ENCODE peak calls at places on chromosomes 5 and 9, in five cellular contexts. One of them, this sample, is unnamed.

GRCh38 chr5:2039180-2039531 is 156.4 kb upstream of the IRX4 start:
- DNase-seq in stimulated activated CD4-positive, alpha-beta T cell treated with anti-CD3 and anti-CD28 coated beads, Interleukin-15, amount 100 ng/mL, for 24 hours: no peak
- DNase-seq in A549: no peak
- DNase-seq in GM13977: no peak
- DNase-seq in endothelial cell: no peak
- DNase-seq in this sample: no peak

GRCh38 chr5:52692618-52693017 is 95.1 kb upstream of the ITGA1 start:
- DNase-seq in endothelial cell: no peak
- DNase-seq in A549: no peak
- DNase-seq in GM13977: no peak
- DNase-seq in stimulated activated CD4-positive, alpha-beta T cell treated with anti-CD3 and anti-CD28 coated beads, Interleukin-15, amount 100 ng/mL, for 24 hours: no peak
- DNase-seq in this sample: no peak

GRCh38 chr5:129172561-129172960 is 78.0 kb downstream of the ISOC1 start:
- DNase-seq in A549: peak; percentile 2
- DNase-seq in stimulated activated CD4-positive, alpha-beta T cell treated with anti-CD3 and anti-CD28 coated beads, Interleukin-15, amount 100 ng/mL, for 24 hours: no peak
- DNase-seq in GM13977: no peak
- DNase-seq in endothelial cell: no peak
- DNase-seq in this sample: no peak

GRCh38 chr5:348726-349125 is 27.2 kb downstream of the AHRR start:
- DNase-seq in stimulated activated CD4-positive, alpha-beta T cell treated with anti-CD3 and anti-CD28 coated beads, Interleukin-15, amount 100 ng/mL, for 24 hours: no peak
- DNase-seq in GM13977: peak; percentile 11
- DNase-seq in A549: no peak
- DNase-seq in endothelial cell: no peak
- DNase-seq in this sample: no peak

GRCh38 chr5:135008556-135008955 is 25.5 kb downstream of the PITX1 start:
- DNase-seq in GM13977: no peak
- DNase-seq in A549: no peak
- DNase-seq in endothelial cell: no peak
- DNase-seq in stimulated activated CD4-positive, alpha-beta T cell treated with anti-CD3 and anti-CD28 coated beads, Interleukin-15, amount 100 ng/mL, for 24 hours: no peak
- DNase-seq in this sample: no peak

GRCh38 chr5:24804221-24804681 is 159.5 kb upstream of the CDH10 start:
- DNase-seq in A549: no peak
- DNase-seq in GM13977: no peak
- DNase-seq in endothelial cell: no peak
- DNase-seq in stimulated activated CD4-positive, alpha-beta T cell treated with anti-CD3 and anti-CD28 coated beads, Interleukin-15, amount 100 ng/mL, for 24 hours: no peak
- DNase-seq in this sample: no peak

GRCh38 chr9:110579763-110580255 is 268 bp upstream of the SVEP1 start:
- DNase-seq in endothelial cell: no peak
- DNase-seq in stimulated activated CD4-positive, alpha-beta T cell treated with anti-CD3 and anti-CD28 coated beads, Interleukin-15, amount 100 ng/mL, for 24 hours: no peak
- DNase-seq in A549: no peak
- DNase-seq in GM13977: no peak
- DNase-seq in this sample: no peak

GRCh38 chr9:76595645-76596044 is 136.7 kb downstream of the GCNT1 start:
- DNase-seq in endothelial cell: no peak
- DNase-seq in stimulated activated CD4-positive, alpha-beta T cell treated with anti-CD3 and anti-CD28 coated beads, Interleukin-15, amount 100 ng/mL, for 24 hours: no peak
- DNase-seq in A549: no peak
- DNase-seq in GM13977: no peak
- DNase-seq in this sample: no peak

GRCh38 chr5:157571357-157571827 is 4.2 kb downstream of the ADAM19 start:
- DNase-seq in A549: no peak
- DNase-seq in endothelial cell: no peak
- DNase-seq in stimulated activated CD4-positive, alpha-beta T cell treated with anti-CD3 and anti-CD28 coated beads, Interleukin-15, amount 100 ng/mL, for 24 hours: peak; percentile 36
- DNase-seq in GM13977: peak; percentile 66
- DNase-seq in this sample: peak; percentile 64

GRCh38 chr5:133321286-133321832 is 269.5 kb downstream of the HSPA4 start:
- DNase-seq in A549: no peak
- DNase-seq in stimulated activated CD4-positive, alpha-beta T cell treated with anti-CD3 and anti-CD28 coated beads, Interleukin-15, amount 100 ng/mL, for 24 hours: no peak
- DNase-seq in GM13977: no peak
- DNase-seq in endothelial cell: no peak
- DNase-seq in this sample: no peak

GRCh38 chr9:123542435-123543225 is 186.6 kb downstream of the CRB2 start:
- DNase-seq in GM13977: no peak
- DNase-seq in stimulated activated CD4-positive, alpha-beta T cell treated with anti-CD3 and anti-CD28 coated beads, Interleukin-15, amount 100 ng/mL, for 24 hours: no peak
- DNase-seq in endothelial cell: no peak
- DNase-seq in A549: no peak
- DNase-seq in this sample: no peak

GRCh38 chr5:180817847-180818246 is 15.2 kb upstream of the MGAT1 start:
- DNase-seq in A549: no peak
- DNase-seq in GM13977: no peak
- DNase-seq in endothelial cell: no peak
- DNase-seq in stimulated activated CD4-positive, alpha-beta T cell treated with anti-CD3 and anti-CD28 coated beads, Interleukin-15, amount 100 ng/mL, for 24 hours: no peak
- DNase-seq in this sample: no peak

GRCh38 chr5:159034083-159034824 is 65.5 kb downstream of the EBF1 start:
- DNase-seq in GM13977: no peak
- DNase-seq in stimulated activated CD4-positive, alpha-beta T cell treated with anti-CD3 and anti-CD28 coated beads, Interleukin-15, amount 100 ng/mL, for 24 hours: no peak
- DNase-seq in endothelial cell: no peak
- DNase-seq in A549: no peak
- DNase-seq in this sample: peak; percentile 54

GRCh38 chr9:87107072-87107471 is 159.8 kb upstream of the GAS1 start:
- DNase-seq in A549: peak; percentile 17
- DNase-seq in GM13977: no peak
- DNase-seq in endothelial cell: no peak
- DNase-seq in stimulated activated CD4-positive, alpha-beta T cell treated with anti-CD3 and anti-CD28 coated beads, Interleukin-15, amount 100 ng/mL, for 24 hours: no peak
- DNase-seq in this sample: no peak

GRCh38 chr9:33393581-33393980 is 8.8 kb downstream of the AQP7 start:
- DNase-seq in stimulated activated CD4-positive, alpha-beta T cell treated with anti-CD3 and anti-CD28 coated beads, Interleukin-15, amount 100 ng/mL, for 24 hours: no peak
- DNase-seq in GM13977: no peak
- DNase-seq in A549: no peak
- DNase-seq in endothelial cell: no peak
- DNase-seq in this sample: no peak

GRCh38 chr5:56259002-56259511 is 25.9 kb upstream of the ANKRD55 start:
- DNase-seq in A549: peak; percentile 37
- DNase-seq in endothelial cell: no peak
- DNase-seq in stimulated activated CD4-positive, alpha-beta T cell treated with anti-CD3 and anti-CD28 coated beads, Interleukin-15, amount 100 ng/mL, for 24 hours: no peak
- DNase-seq in GM13977: peak; percentile 24
- DNase-seq in this sample: peak; percentile 8

GRCh38 chr9:11618241-11618805 is 1005.5 kb upstream of the PTPRD start:
- DNase-seq in endothelial cell: no peak
- DNase-seq in GM13977: no peak
- DNase-seq in A549: no peak
- DNase-seq in stimulated activated CD4-positive, alpha-beta T cell treated with anti-CD3 and anti-CD28 coated beads, Interleukin-15, amount 100 ng/mL, for 24 hours: no peak
- DNase-seq in this sample: peak; percentile 2

GRCh38 chr5:133322743-133323142 is 270.9 kb downstream of the HSPA4 start:
- DNase-seq in A549: no peak
- DNase-seq in GM13977: no peak
- DNase-seq in endothelial cell: no peak
- DNase-seq in stimulated activated CD4-positive, alpha-beta T cell treated with anti-CD3 and anti-CD28 coated beads, Interleukin-15, amount 100 ng/mL, for 24 hours: no peak
- DNase-seq in this sample: no peak

GRCh38 chr5:111022301-111022700 is 49.2 kb upstream of the TSLP start:
- DNase-seq in endothelial cell: no peak
- DNase-seq in GM13977: no peak
- DNase-seq in A549: no peak
- DNase-seq in stimulated activated CD4-positive, alpha-beta T cell treated with anti-CD3 and anti-CD28 coated beads, Interleukin-15, amount 100 ng/mL, for 24 hours: no peak
- DNase-seq in this sample: no peak

GRCh38 chr9:118595719-118596305 is 773.4 kb downstream of the BRINP1 start:
- DNase-seq in stimulated activated CD4-positive, alpha-beta T cell treated with anti-CD3 and anti-CD28 coated beads, Interleukin-15, amount 100 ng/mL, for 24 hours: no peak
- DNase-seq in A549: peak; percentile 65
- DNase-seq in GM13977: no peak
- DNase-seq in endothelial cell: peak; percentile 48
- DNase-seq in this sample: no peak

GRCh38 chr5:43037929-43038510 is 2.1 kb downstream of the ANXA2R start:
- DNase-seq in GM13977: peak; percentile 73
- DNase-seq in endothelial cell: no peak
- DNase-seq in A549: no peak
- DNase-seq in stimulated activated CD4-positive, alpha-beta T cell treated with anti-CD3 and anti-CD28 coated beads, Interleukin-15, amount 100 ng/mL, for 24 hours: peak; percentile 42
- DNase-seq in this sample: peak; percentile 59

GRCh38 chr9:19924090-19924489 is 135.3 kb upstream of the SLC24A2 start:
- DNase-seq in endothelial cell: no peak
- DNase-seq in A549: no peak
- DNase-seq in GM13977: no peak
- DNase-seq in stimulated activated CD4-positive, alpha-beta T cell treated with anti-CD3 and anti-CD28 coated beads, Interleukin-15, amount 100 ng/mL, for 24 hours: no peak
- DNase-seq in this sample: no peak

GRCh38 chr9:128081052-128081451 is 13.0 kb downstream of the SLC25A25 start:
- DNase-seq in A549: no peak
- DNase-seq in GM13977: peak; percentile 62
- DNase-seq in endothelial cell: no peak
- DNase-seq in stimulated activated CD4-positive, alpha-beta T cell treated with anti-CD3 and anti-CD28 coated beads, Interleukin-15, amount 100 ng/mL, for 24 hours: no peak
- DNase-seq in this sample: no peak

GRCh38 chr5:56396634-56397033 is 163.5 kb upstream of the ANKRD55 start:
- DNase-seq in stimulated activated CD4-positive, alpha-beta T cell treated with anti-CD3 and anti-CD28 coated beads, Interleukin-15, amount 100 ng/mL, for 24 hours: no peak
- DNase-seq in endothelial cell: no peak
- DNase-seq in A549: no peak
- DNase-seq in GM13977: no peak
- DNase-seq in this sample: no peak

GRCh38 chr5:74685979-74686631 is 1.1 kb downstream of the HEXB start:
- DNase-seq in GM13977: peak; percentile 53
- DNase-seq in stimulated activated CD4-positive, alpha-beta T cell treated with anti-CD3 and anti-CD28 coated beads, Interleukin-15, amount 100 ng/mL, for 24 hours: peak; percentile 11
- DNase-seq in endothelial cell: no peak
- DNase-seq in A549: no peak
- DNase-seq in this sample: peak; percentile 25

GRCh38 chr5:121976979-121977378 is 15.2 kb downstream of the SRFBP1 start:
- DNase-seq in GM13977: no peak
- DNase-seq in A549: no peak
- DNase-seq in stimulated activated CD4-positive, alpha-beta T cell treated with anti-CD3 and anti-CD28 coated beads, Interleukin-15, amount 100 ng/mL, for 24 hours: no peak
- DNase-seq in endothelial cell: no peak
- DNase-seq in this sample: no peak

GRCh38 chr5:159673538-159673937 is 242.7 kb upstream of the ADRA1B start:
- DNase-seq in stimulated activated CD4-positive, alpha-beta T cell treated with anti-CD3 and anti-CD28 coated beads, Interleukin-15, amount 100 ng/mL, for 24 hours: no peak
- DNase-seq in A549: no peak
- DNase-seq in endothelial cell: no peak
- DNase-seq in GM13977: no peak
- DNase-seq in this sample: no peak

GRCh38 chr5:90161399-90161798 is 248.2 kb downstream of the CETN3 start:
- DNase-seq in stimulated activated CD4-positive, alpha-beta T cell treated with anti-CD3 and anti-CD28 coated beads, Interleukin-15, amount 100 ng/mL, for 24 hours: no peak
- DNase-seq in GM13977: peak; percentile 29
- DNase-seq in A549: peak; percentile 20
- DNase-seq in endothelial cell: peak; percentile 52
- DNase-seq in this sample: no peak

GRCh38 chr9:123695391-123695790 is 234.5 kb downstream of the DENND1A start:
- DNase-seq in GM13977: no peak
- DNase-seq in stimulated activated CD4-positive, alpha-beta T cell treated with anti-CD3 and anti-CD28 coated beads, Interleukin-15, amount 100 ng/mL, for 24 hours: no peak
- DNase-seq in endothelial cell: no peak
- DNase-seq in A549: no peak
- DNase-seq in this sample: no peak

GRCh38 chr9:13769006-13769405 is 489.5 kb upstream of the MPDZ start:
- DNase-seq in GM13977: no peak
- DNase-seq in A549: no peak
- DNase-seq in stimulated activated CD4-positive, alpha-beta T cell treated with anti-CD3 and anti-CD28 coated beads, Interleukin-15, amount 100 ng/mL, for 24 hours: no peak
- DNase-seq in endothelial cell: no peak
- DNase-seq in this sample: no peak

GRCh38 chr9:86633904-86634303 is 279.7 kb upstream of the TUT7 start:
- DNase-seq in GM13977: no peak
- DNase-seq in endothelial cell: no peak
- DNase-seq in stimulated activated CD4-positive, alpha-beta T cell treated with anti-CD3 and anti-CD28 coated beads, Interleukin-15, amount 100 ng/mL, for 24 hours: no peak
- DNase-seq in A549: no peak
- DNase-seq in this sample: no peak

GRCh38 chr5:119019431-119020348 is 31.3 kb upstream of the DTWD2 start:
- DNase-seq in endothelial cell: no peak
- DNase-seq in stimulated activated CD4-positive, alpha-beta T cell treated with anti-CD3 and anti-CD28 coated beads, Interleukin-15, amount 100 ng/mL, for 24 hours: no peak
- DNase-seq in GM13977: no peak
- DNase-seq in A549: no peak
- DNase-seq in this sample: no peak

GRCh38 chr5:179379321-179379890 is 34.1 kb upstream of the ADAMTS2 start:
- DNase-seq in A549: no peak
- DNase-seq in endothelial cell: no peak
- DNase-seq in GM13977: no peak
- DNase-seq in stimulated activated CD4-positive, alpha-beta T cell treated with anti-CD3 and anti-CD28 coated beads, Interleukin-15, amount 100 ng/mL, for 24 hours: no peak
- DNase-seq in this sample: no peak

GRCh38 chr9:34125681-34126206 is 754 bp downstream of the DCAF12 start:
- DNase-seq in A549: peak; percentile 21
- DNase-seq in stimulated activated CD4-positive, alpha-beta T cell treated with anti-CD3 and anti-CD28 coated beads, Interleukin-15, amount 100 ng/mL, for 24 hours: peak; percentile 18
- DNase-seq in endothelial cell: peak; percentile 18
- DNase-seq in GM13977: peak; percentile 28
- DNase-seq in this sample: no peak